ENCODE peak calls at places on chromosomes 16 and 17, in eight cellular contexts. W, T, L, C, P, B, F and A are unnamed samples.

GRCh38 chr16:31219154-31219741 is 2.3 kb upstream of the PYDC1 start:
- DNase-seq in W (no peak), T (no peak), L (no peak), C (no peak), P (no peak), B (no peak), F (no peak), A (no peak)

GRCh38 chr16:24689128-24689527 is 40.3 kb upstream of the TNRC6A start:
- DNase-seq in W (no peak), T (no peak), L (peak), C (no peak), P (no peak), B (no peak), F (peak), A (no peak)

GRCh38 chr16:70252355-70252988 is 732 bp upstream of the EXOSC6 start:
- DNase-seq in W (peak), T (no peak), L (peak), C (no peak), P (no peak), B (no peak), F (peak), A (no peak)

GRCh38 chr17:57399690-57400089 is 143.4 kb downstream of the MSI2 start:
- DNase-seq in W (no peak), T (no peak), L (no peak), C (no peak), P (no peak), B (no peak), F (no peak), A (no peak)

GRCh38 chr17:40559016-40559853 is 6.0 kb downstream of the CCR7 start:
- DNase-seq in W (no peak), T (peak), L (peak), C (peak), P (no peak), B (peak), F (peak), A (peak)

GRCh38 chr16:54447606-54448440 is 161.2 kb upstream of the IRX3 start:
- DNase-seq in W (no peak), T (no peak), L (peak), C (no peak), P (peak), B (no peak), F (no peak), A (no peak)

GRCh38 chr17:10663231-10663630 is 6.1 kb upstream of the MYH3 start:
- DNase-seq in W (no peak), T (no peak), L (no peak), C (no peak), P (no peak), B (no peak), F (no peak), A (no peak)

GRCh38 chr17:61058066-61058465 is 341.6 kb upstream of the TBX2 start:
- DNase-seq in W (no peak), T (no peak), L (no peak), C (no peak), P (no peak), B (no peak), F (no peak), A (no peak)

GRCh38 chr17:80819422-80820164 is 172.0 kb upstream of the CHMP6 start:
- DNase-seq in W (no peak), T (no peak), L (no peak), C (peak), P (no peak), B (peak), F (peak), A (no peak)

GRCh38 chr16:50781043-50781442 is 39.2 kb downstream of the CYLD start:
- DNase-seq in W (no peak), T (no peak), L (peak), C (no peak), P (no peak), B (no peak), F (peak), A (no peak)

GRCh38 chr17:21573961-21574610 is 118.2 kb upstream of the KCNJ18 start:
- DNase-seq in W (peak), T (no peak), L (no peak), C (no peak), P (no peak), B (no peak), F (peak), A (no peak)

GRCh38 chr16:67886387-67886786 is 1.7 kb downstream of the NRN1L start:
- DNase-seq in W (no peak), T (no peak), L (peak), C (peak), P (no peak), B (no peak), F (no peak), A (no peak)

GRCh38 chr17:16459850-16460550 is 32.0 kb downstream of the LRRC75A start:
- DNase-seq in W (no peak), T (no peak), L (peak), C (no peak), P (peak), B (no peak), F (no peak), A (no peak)

GRCh38 chr17:44900894-44901293 is 1.6 kb upstream of the EFTUD2 start:
- DNase-seq in W (no peak), T (no peak), L (no peak), C (no peak), P (no peak), B (no peak), F (no peak), A (no peak)

GRCh38 chr17:34511931-34512330 is 67.5 kb upstream of the TMEM132E start:
- DNase-seq in W (no peak), T (no peak), L (no peak), C (no peak), P (no peak), B (no peak), F (no peak), A (no peak)

GRCh38 chr17:8470447-8471047 is 34.9 kb downstream of the NDEL1 start:
- DNase-seq in W (no peak), T (no peak), L (peak), C (no peak), P (peak), B (peak), F (no peak), A (no peak)

GRCh38 chr17:72465191-72466024 is 344.6 kb downstream of the SOX9 start:
- DNase-seq in W (no peak), T (no peak), L (peak), C (no peak), P (peak), B (peak), F (no peak), A (no peak)

GRCh38 chr17:30236807-30237206 is 1.3 kb upstream of the SLC6A4 start:
- DNase-seq in W (peak), T (peak), L (peak), C (peak), P (peak), B (no peak), F (peak), A (no peak)

GRCh38 chr16:81814751-81815428 is 35.8 kb downstream of the PLCG2 start:
- DNase-seq in W (no peak), T (no peak), L (no peak), C (no peak), P (no peak), B (no peak), F (no peak), A (no peak)

GRCh38 chr17:8060274-8060673 is 21.4 kb downstream of the ALOX15B start:
- DNase-seq in W (peak), T (peak), L (peak), C (peak), P (peak), B (no peak), F (peak), A (peak)

GRCh38 chr17:80319262-80319998 is 58.8 kb downstream of the RNF213 start:
- DNase-seq in W (no peak), T (no peak), L (no peak), C (peak), P (no peak), B (no peak), F (no peak), A (no peak)

GRCh38 chr16:81600275-81600674 is 155.7 kb downstream of the CMIP start:
- DNase-seq in W (no peak), T (no peak), L (no peak), C (no peak), P (peak), B (no peak), F (no peak), A (no peak)

GRCh38 chr16:84247844-84248243 is 8.0 kb upstream of the KCNG4 start:
- DNase-seq in W (no peak), T (no peak), L (no peak), C (no peak), P (peak), B (no peak), F (no peak), A (no peak)

GRCh38 chr16:3718019-3718391 is 681 bp upstream of the TRAP1 start:
- DNase-seq in W (no peak), T (no peak), L (peak), C (no peak), P (no peak), B (no peak), F (no peak), A (no peak)

GRCh38 chr17:76072149-76072858 is at the start of gene SRP68:
- DNase-seq in W (peak), T (peak), L (peak), C (peak), P (peak), B (peak), F (peak), A (peak)

GRCh38 chr17:31339906-31340661 is 18.7 kb upstream of the EVI2A start:
- DNase-seq in W (no peak), T (no peak), L (no peak), C (no peak), P (peak), B (no peak), F (no peak), A (no peak)

GRCh38 chr16:69003500-69003899 is 102.0 kb upstream of the HAS3 start:
- DNase-seq in W (no peak), T (no peak), L (no peak), C (no peak), P (no peak), B (no peak), F (no peak), A (no peak)

GRCh38 chr17:35486920-35487727 is 38.6 kb upstream of the SLFN13 start:
- DNase-seq in W (peak), T (no peak), L (no peak), C (peak), P (peak), B (no peak), F (peak), A (peak)

GRCh38 chr16:61909074-61909473 is 127.2 kb downstream of the CDH8 start:
- DNase-seq in W (no peak), T (no peak), L (no peak), C (no peak), P (no peak), B (no peak), F (no peak), A (no peak)

GRCh38 chr16:13529193-13529982 is 390.6 kb upstream of the ERCC4 start:
- DNase-seq in W (no peak), T (no peak), L (no peak), C (no peak), P (no peak), B (no peak), F (no peak), A (no peak)

GRCh38 chr17:69501591-69502468 is 87.3 kb downstream of the MAP2K6 start:
- DNase-seq in W (no peak), T (peak), L (peak), C (no peak), P (no peak), B (no peak), F (peak), A (no peak)

GRCh38 chr17:40307001-40307690 is 1.8 kb upstream of the RARA start:
- DNase-seq in W (no peak), T (no peak), L (peak), C (no peak), P (no peak), B (no peak), F (peak), A (no peak)

GRCh38 chr17:50394711-50395110 is 2.6 kb downstream of the LRRC59 start:
- DNase-seq in W (no peak), T (no peak), L (no peak), C (no peak), P (no peak), B (no peak), F (no peak), A (no peak)

GRCh38 chr17:41301204-41301790 is 1.4 kb downstream of the KRTAP29-1 start:
- DNase-seq in W (no peak), T (no peak), L (no peak), C (no peak), P (peak), B (no peak), F (no peak), A (no peak)

GRCh38 chr16:30361180-30361579 is 6.1 kb upstream of the CD2BP2 start:
- DNase-seq in W (no peak), T (no peak), L (peak), C (no peak), P (no peak), B (no peak), F (no peak), A (no peak)

GRCh38 chr16:20510323-20510722 is 59.0 kb downstream of the ACSM2A start:
- DNase-seq in W (no peak), T (no peak), L (no peak), C (no peak), P (no peak), B (no peak), F (no peak), A (no peak)

GRCh38 chr16:11379420-11379819 is 34.2 kb downstream of the RMI2 start:
- DNase-seq in W (peak), T (no peak), L (no peak), C (no peak), P (no peak), B (no peak), F (peak), A (no peak)

GRCh38 chr16:4328580-4329353 is 12.9 kb downstream of the GLIS2 start:
- DNase-seq in W (no peak), T (no peak), L (no peak), C (peak), P (no peak), B (no peak), F (no peak), A (no peak)

GRCh38 chr17:67132366-67132765 is 88.0 kb downstream of the CACNG1 start:
- DNase-seq in W (no peak), T (no peak), L (no peak), C (no peak), P (no peak), B (no peak), F (no peak), A (no peak)
- TF ChIP-seq CTCF in W (no peak), T (no peak), L (no peak), C (no peak), P (no peak), B (no peak), F (no peak), A (no peak)

GRCh38 chr16:46482895-46483294 is 138.3 kb downstream of the SHCBP1 start:
- DNase-seq in W (no peak), T (no peak), L (no peak), C (no peak), P (no peak), B (no peak), F (no peak), A (no peak)
- TF ChIP-seq CTCF in W (no peak), T (no peak), L (no peak), C (no peak), P (no peak), B (no peak), F (no peak), A (no peak)

GRCh38 chr16:88672776-88673175 is 9.9 kb upstream of the MVD start:
- DNase-seq in W (no peak), T (no peak), L (peak), C (no peak), P (no peak), B (no peak), F (no peak), A (no peak)
- TF ChIP-seq CTCF in W (no peak), T (peak), L (peak), C (peak), P (no peak), B (no peak), F (no peak), A (no peak)

DNA sequence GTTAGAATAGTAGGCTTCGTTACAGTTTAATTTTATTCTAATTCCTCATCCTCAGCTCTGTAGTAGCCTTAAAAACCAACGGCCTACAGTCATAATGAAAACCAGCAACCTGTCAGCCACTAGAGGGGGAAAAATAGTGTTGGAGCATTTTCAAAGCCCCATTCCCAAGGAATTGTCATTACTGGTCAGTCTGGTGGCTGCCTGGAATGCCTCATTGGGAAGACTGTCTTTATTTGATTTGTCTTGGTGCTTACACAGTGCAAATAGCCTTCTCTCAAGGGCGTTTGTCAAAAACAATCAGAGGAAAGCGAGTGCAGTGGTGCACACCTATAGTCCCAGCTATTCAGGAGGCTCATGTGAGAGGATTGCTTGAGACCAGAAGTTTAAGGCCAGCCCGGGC is 4.7 kb downstream of the LPCAT2 start:
- DNase-seq in W (no peak), T (no peak), L (no peak), C (no peak), P (no peak), B (no peak), F (no peak), A (no peak)
- TF ChIP-seq CTCF in W (no peak), T (no peak), L (peak), C (no peak), P (no peak), B (no peak), F (no peak), A (no peak)

DNA sequence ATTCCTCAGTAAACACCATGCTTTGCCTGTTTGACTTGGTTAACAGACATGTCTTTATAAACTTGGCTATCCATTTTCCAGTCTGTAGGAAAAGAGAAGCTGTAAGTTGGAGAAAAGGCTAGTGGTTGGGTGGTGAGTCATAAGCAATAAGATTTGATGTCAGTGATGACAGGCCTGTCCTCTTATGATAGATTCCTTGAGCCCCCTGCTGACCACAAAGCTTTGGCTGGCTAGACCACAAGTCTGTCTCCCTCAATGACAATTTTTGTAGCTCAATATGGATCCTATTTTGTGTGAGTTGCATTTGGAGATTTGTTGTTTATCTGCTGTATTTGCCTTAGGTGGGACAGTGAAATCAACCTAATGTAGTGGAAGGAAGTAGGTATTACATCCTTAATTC is 67.6 kb downstream of the SIAH1 start:
- DNase-seq in W (no peak), T (no peak), L (no peak), C (no peak), P (peak), B (no peak), F (peak), A (no peak)
- TF ChIP-seq CTCF in W (no peak), T (no peak), L (peak), C (no peak), P (no peak), B (no peak), F (no peak), A (no peak)

GRCh38 chr17:27959382-27959709 is 66.2 kb upstream of the LYRM9 start:
- DNase-seq in W (no peak), T (no peak), L (peak), C (no peak), P (peak), B (no peak), F (no peak), A (no peak)

GRCh38 chr17:27954521-27955495 is 61.6 kb upstream of the LYRM9 start:
- DNase-seq in W (no peak), T (no peak), L (peak), C (no peak), P (no peak), B (no peak), F (no peak), A (no peak)

GRCh38 chr17:27956601-27957445 is 63.7 kb upstream of the LYRM9 start:
- DNase-seq in W (no peak), T (no peak), L (peak), C (no peak), P (no peak), B (no peak), F (no peak), A (no peak)

GRCh38 chr17:27960183-27960589 is 67.0 kb upstream of the LYRM9 start:
- DNase-seq in W (no peak), T (no peak), L (no peak), C (no peak), P (no peak), B (no peak), F (no peak), A (no peak)

DNA sequence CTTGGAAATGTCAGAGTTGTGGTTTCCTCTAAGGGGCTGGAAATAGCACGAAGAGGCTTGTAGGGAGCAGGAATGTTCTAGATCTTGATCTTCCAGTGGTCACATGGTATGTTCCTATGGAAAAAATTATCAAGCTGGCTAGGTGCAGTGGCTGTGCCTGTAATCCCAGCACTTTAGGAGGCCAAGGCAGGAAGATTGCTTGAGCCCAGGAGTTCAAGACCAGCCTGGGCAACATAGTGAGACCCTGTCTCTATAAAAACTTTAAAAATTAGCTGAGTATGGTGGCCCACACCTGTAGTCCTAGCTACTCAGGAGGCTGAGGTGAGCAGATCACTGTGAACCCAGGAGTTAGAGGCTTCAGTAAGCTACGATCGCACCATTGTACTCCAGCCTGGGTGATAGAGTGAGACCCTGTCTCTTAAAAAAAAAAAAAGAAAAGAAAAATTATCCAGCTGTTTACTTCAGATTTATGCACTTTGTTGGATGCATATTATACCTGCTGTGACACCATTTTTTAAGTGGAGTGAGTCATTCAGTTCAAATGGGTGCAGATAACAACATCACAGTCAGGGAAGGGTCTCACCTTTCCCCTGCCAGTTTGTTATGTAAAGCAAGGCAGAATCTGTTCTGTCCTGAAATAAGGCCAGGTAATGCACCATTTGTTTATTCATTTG is 65.7 kb upstream of the LYRM9 start:
- DNase-seq in W (no peak), T (no peak), L (peak), C (no peak), P (no peak), B (no peak), F (no peak), A (no peak)
- TF ChIP-seq CTCF in W (no peak), T (no peak), L (no peak), C (no peak), P (no peak), B (no peak), F (no peak), A (no peak)

DNA sequence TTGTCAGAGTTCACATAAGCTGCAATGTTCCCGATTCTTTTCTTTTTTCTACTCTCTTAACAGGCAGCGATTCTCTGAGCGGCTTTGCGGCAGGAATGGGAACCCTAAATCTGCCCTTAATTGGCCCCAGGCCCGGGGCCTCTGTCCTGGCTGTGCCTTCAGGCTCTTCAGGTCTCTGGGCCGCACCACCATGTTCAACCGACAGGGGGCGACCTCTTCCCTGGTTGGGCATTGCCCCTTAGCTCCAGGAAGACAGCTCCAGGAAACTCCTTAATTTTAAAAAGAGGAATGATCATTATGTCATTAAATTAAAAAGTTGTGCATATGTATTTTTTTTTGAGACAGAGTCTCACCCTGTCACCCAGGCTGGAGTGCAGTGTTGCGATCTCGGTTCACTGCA is 20.3 kb downstream of the CACNG5 start:
- DNase-seq in W (no peak), T (no peak), L (peak), C (no peak), P (no peak), B (no peak), F (peak), A (no peak)
- TF ChIP-seq CTCF in W (peak), T (peak), L (peak), C (peak), P (peak), B (no peak), F (peak), A (peak)